ENCODE peak calls at places on chromosomes 13 and 19, in six cellular contexts. J is brain microvascular endothelial cell, A is breast epithelium, P is foreskin fibroblast, N is tibial artery, X is cardiac muscle cell. R is an unnamed sample.

GRCh38 chr13:65911546-65912193 is 1318.5 kb downstream of the PCDH9 start:
- DNase-seq in J (no peak), A (no peak), P (peak; percentile 48), N (no peak), X (no peak), R (no peak)

GRCh38 chr13:40024578-40024952 is 369.1 kb downstream of the COG6 start:
- DNase-seq in J (no peak), A (no peak), P (no peak), N (no peak), X (no peak), R (peak; percentile 39)

GRCh38 chr13:24071016-24071415 is 89.5 kb upstream of the SPATA13 start:
- DNase-seq in J (no peak), A (no peak), P (no peak), N (no peak), X (no peak), R (no peak)

GRCh38 chr13:71517004-71517403 is 350.0 kb downstream of the DACH1 start:
- DNase-seq in J (peak; percentile 37), A (no peak), P (peak; percentile 35), N (no peak), X (no peak), R (peak; percentile 0)

GRCh38 chr13:20903164-20903475 is 574 bp upstream of the XPO4 start:
- DNase-seq in J (no peak), A (no peak), P (no peak), N (no peak), X (no peak), R (no peak)

GRCh38 chr19:10805075-10805757 is 30.8 kb downstream of the TMED1 start:
- DNase-seq in J (no peak), A (no peak), P (no peak), N (no peak), X (no peak), R (no peak)

GRCh38 chr13:72469932-72470331 is 257.5 kb downstream of the MZT1 start:
- DNase-seq in J (no peak), A (no peak), P (no peak), N (no peak), X (no peak), R (no peak)

GRCh38 chr13:47521895-47522487 is 479.1 kb downstream of the SUCLA2 start:
- DNase-seq in J (no peak), A (no peak), P (no peak), N (no peak), X (no peak), R (peak; percentile 10)

GRCh38 chr13:45242070-45242469 is 41.2 kb upstream of the KCTD4 start:
- DNase-seq in J (no peak), A (no peak), P (peak; percentile 66), N (no peak), X (peak; percentile 23), R (peak; percentile 56)

GRCh38 chr19:33329060-33329459 is 26.7 kb upstream of the CEBPA start:
- DNase-seq in J (no peak), A (no peak), P (no peak), N (no peak), X (no peak), R (no peak)

GRCh38 chr19:3455393-3455955 is 24.9 kb downstream of the SMIM24 start:
- DNase-seq in J (no peak), A (no peak), P (no peak), N (no peak), X (no peak), R (no peak)

GRCh38 chr19:10729406-10729805 is 11.5 kb downstream of the DNM2 start:
- DNase-seq in J (no peak), A (no peak), P (no peak), N (peak; percentile 35), X (no peak), R (no peak)

GRCh38 chr13:61410669-61411297 is 4.9 kb downstream of the PCDH20 start:
- DNase-seq in J (no peak), A (no peak), P (no peak), N (no peak), X (peak; percentile 31), R (peak; percentile 12)

GRCh38 chr13:99968521-99969367 is 2.8 kb downstream of the ZIC5 start:
- DNase-seq in J (no peak), A (no peak), P (no peak), N (no peak), X (peak; percentile 62), R (no peak)

GRCh38 chr19:50649433-50650391 is at the start of gene C19orf81:
- DNase-seq in J (no peak), A (no peak), P (no peak), N (no peak), X (peak; percentile 50), R (peak; percentile 9)

GRCh38 chr13:95392597-95392996 is 91.3 kb upstream of the ABCC4 start:
- DNase-seq in J (no peak), A (no peak), P (no peak), N (no peak), X (no peak), R (no peak)

GRCh38 chr19:48659768-48660167 is 13.0 kb downstream of the NTN5 start:
- DNase-seq in J (no peak), A (no peak), P (peak; percentile 30), N (no peak), X (no peak), R (peak; percentile 20)

DNA sequence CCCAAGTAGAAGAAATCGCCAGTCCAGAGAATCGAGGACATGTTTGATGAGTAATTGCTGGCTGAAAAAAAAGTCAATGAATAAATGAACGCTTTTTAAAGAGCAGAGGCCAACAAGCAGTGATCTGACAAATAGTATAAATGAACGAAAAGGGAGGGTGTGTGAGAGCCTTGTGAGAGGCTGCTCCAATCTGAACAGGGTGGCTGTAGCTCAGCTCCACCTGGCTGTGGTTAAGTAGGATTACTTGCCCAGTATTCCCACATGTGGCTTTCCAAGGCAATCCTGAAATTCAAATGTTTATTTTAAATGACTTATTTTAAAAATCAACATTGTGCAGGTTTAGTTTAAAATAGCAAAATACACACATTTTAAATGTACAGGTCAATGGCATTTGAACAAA is 117.0 kb downstream of the TSHZ3 start:
- DNase-seq in J (no peak), A (no peak), P (peak; percentile 38), N (no peak), X (peak; percentile 15), R (peak; percentile 73)
- TF ChIP-seq CTCF in J (no peak), A (no peak), P (no peak), N (no peak), X (no peak), R (peak; percentile 10)

GRCh38 chr13:32039488-32040013 is 8.0 kb downstream of the FRY start:
- DNase-seq in J (no peak), A (no peak), P (peak; percentile 35), N (no peak), X (no peak), R (peak; percentile 28)
- H3K4me3 ChIP-seq in J (no peak overlapping the region), A (no peak overlapping the region), P (no peak overlapping the region), N (no peak overlapping the region), X (no peak overlapping the region), R (no peak overlapping the region)

GRCh38 chr13:111152836-111153235 is 37.7 kb downstream of the ARHGEF7 start:
- DNase-seq in J (no peak), A (no peak), P (no peak), N (no peak), X (peak; percentile 12), R (peak; percentile 24)

GRCh38 chr13:111156421-111156820 is 41.3 kb downstream of the ARHGEF7 start:
- DNase-seq in J (no peak), A (no peak), P (no peak), N (no peak), X (no peak), R (no peak)

GRCh38 chr13:111153977-111154332 is 38.8 kb downstream of the ARHGEF7 start:
- DNase-seq in J (peak; percentile 26), A (no peak), P (peak; percentile 67), N (peak; percentile 33), X (no peak), R (peak; percentile 26)

GRCh38 chr13:111158136-111158805 is 43.2 kb downstream of the ARHGEF7 start:
- DNase-seq in J (no peak), A (no peak), P (no peak), N (no peak), X (no peak), R (no peak)

GRCh38 chr13:111153279-111153976 is 38.3 kb downstream of the ARHGEF7 start:
- DNase-seq in J (peak; percentile 86), A (peak; percentile 91), P (peak; percentile 97), N (peak; percentile 89), X (peak; percentile 93), R (peak; percentile 86)
- TF ChIP-seq CTCF in J (peak; percentile 20), A (peak; percentile 19), P (no peak), N (no peak), X (peak; percentile 38), R (peak; percentile 3)

GRCh38 chr19:43649514-43649913 is 9.9 kb upstream of the CADM4 start:
- DNase-seq in J (no peak), A (no peak), P (no peak), N (no peak), X (no peak), R (no peak)

GRCh38 chr19:43656436-43656835 is 13.5 kb downstream of the PLAUR start:
- DNase-seq in J (no peak), A (no peak), P (no peak), N (no peak), X (no peak), R (no peak)

GRCh38 chr19:43648633-43649032 is 9.0 kb upstream of the CADM4 start:
- DNase-seq in J (no peak), A (no peak), P (no peak), N (no peak), X (no peak), R (no peak)

GRCh38 chr19:43652546-43652874 is 12.9 kb upstream of the CADM4 start:
- DNase-seq in J (no peak), A (no peak), P (no peak), N (no peak), X (no peak), R (no peak)

DNA sequence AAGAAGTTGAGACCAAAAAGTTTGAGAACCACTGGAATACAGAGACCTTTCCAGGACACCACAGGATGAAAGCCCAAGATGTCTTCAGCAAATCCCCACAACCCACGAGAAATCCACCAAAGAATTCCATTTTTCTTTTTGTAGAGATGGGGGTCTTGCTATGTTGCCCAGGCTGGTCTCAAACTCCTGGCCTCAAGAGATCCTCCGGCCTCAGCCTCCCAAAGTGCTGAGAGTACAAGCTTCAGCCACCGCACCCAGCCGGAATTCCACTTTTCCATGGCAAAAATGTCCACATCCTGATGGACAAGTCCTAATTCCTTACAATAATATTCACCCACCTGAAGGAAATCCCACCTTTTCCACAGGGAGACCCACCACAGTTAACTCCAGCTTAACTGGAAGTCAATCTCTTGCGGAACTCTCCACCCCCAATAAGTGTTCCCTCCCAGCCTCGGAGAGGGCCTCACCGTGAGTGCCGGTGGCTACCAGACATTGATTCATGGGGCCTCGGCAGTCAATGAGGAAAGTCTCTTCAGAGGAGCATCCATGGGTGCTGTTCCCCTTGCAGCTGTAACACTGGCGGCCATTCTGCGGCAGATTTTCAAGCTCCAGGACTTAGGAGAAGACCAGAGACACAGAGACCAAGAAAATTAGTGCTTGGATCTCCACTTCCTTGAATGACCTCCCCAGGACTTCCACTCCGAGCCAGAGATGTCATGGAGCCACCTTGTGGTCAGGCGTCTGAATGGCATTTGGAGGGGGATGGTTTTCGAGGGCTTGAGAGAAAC is 12.3 kb upstream of the CADM4 start:
- DNase-seq in J (peak; percentile 48), A (peak; percentile 71), P (peak; percentile 78), N (peak; percentile 51), X (peak; percentile 74), R (peak; percentile 66)
- H3K4me3 ChIP-seq in J (no peak overlapping the region), A (peak overlapping the region; percentile 23), P (no peak overlapping the region), N (no peak overlapping the region), X (no peak overlapping the region), R (no peak overlapping the region)

GRCh38 chr19:1780272-1780957 is 27.1 kb downstream of the ONECUT3 start:
- DNase-seq in J (no peak), A (no peak), P (peak; percentile 59), N (no peak), X (no peak), R (peak; percentile 36)
- TF ChIP-seq CTCF in J (peak; percentile 52), A (no peak), P (peak; percentile 10), N (no peak), X (peak; percentile 20), R (peak; percentile 21)

R was measured in fibroblast of mammary gland.